ENCODE peak calls at places on chromosomes 11 and 22, in seven cellular contexts. E, U, W, M, R, D and N are unnamed samples.

GRCh38 chr11:93988912-93989311 is 32.2 kb upstream of the HEPHL1 start:
- DNase-seq in E (no peak), U (no peak), W (no peak), M (no peak), R (no peak), D (no peak), N (no peak)

GRCh38 chr11:31397239-31397834 is 27.7 kb downstream of the DNAJC24 start:
- DNase-seq in E (no peak), U (no peak), W (no peak), M (peak; percentile 5), R (no peak), D (peak; percentile 8), N (no peak)

GRCh38 chr11:120574881-120575280 is 63.3 kb downstream of the GRIK4 start:
- DNase-seq in E (no peak), U (no peak), W (no peak), M (no peak), R (no peak), D (no peak), N (no peak)

GRCh38 chr22:27472975-27473374 is 328.6 kb downstream of the MN1 start:
- DNase-seq in E (no peak), U (no peak), W (no peak), M (no peak), R (no peak), D (no peak), N (no peak)

GRCh38 chr11:133946541-133947297 is 10.0 kb downstream of the IGSF9B start:
- DNase-seq in E (no peak), U (peak; percentile 51), W (no peak), M (no peak), R (peak; percentile 50), D (no peak), N (no peak)

GRCh38 chr22:20552450-20552894 is 45.1 kb downstream of the MED15 start:
- DNase-seq in E (peak; percentile 94), U (peak; percentile 90), W (no peak), M (no peak), R (peak; percentile 75), D (no peak), N (no peak)

GRCh38 chr11:57779275-57779674 is 17.7 kb downstream of the CTNND1 start:
- DNase-seq in E (no peak), U (no peak), W (no peak), M (peak; percentile 41), R (no peak), D (no peak), N (no peak)

GRCh38 chr11:95678988-95679387 is 110.6 kb downstream of the FAM76B start:
- DNase-seq in E (no peak), U (no peak), W (no peak), M (no peak), R (no peak), D (no peak), N (no peak)

GRCh38 chr11:126607374-126607773 is 251.9 kb downstream of the ST3GAL4 start:
- DNase-seq in E (peak; percentile 62), U (no peak), W (no peak), M (peak; percentile 59), R (no peak), D (peak; percentile 68), N (peak; percentile 42)

GRCh38 chr11:34448223-34448994 is 9.7 kb downstream of the CAT start:
- DNase-seq in E (no peak), U (no peak), W (no peak), M (no peak), R (no peak), D (no peak), N (no peak)

GRCh38 chr11:94968334-94968958 is 4.9 kb downstream of the CWC15 start:
- DNase-seq in E (no peak), U (no peak), W (no peak), M (no peak), R (no peak), D (peak; percentile 26), N (no peak)

GRCh38 chr22:21632237-21632895 is at the start of gene CCDC116:
- DNase-seq in E (no peak), U (no peak), W (peak; percentile 38), M (no peak), R (no peak), D (no peak), N (no peak)

GRCh38 chr22:21631025-21631424 is 1.2 kb upstream of the YDJC start:
- DNase-seq in E (no peak), U (no peak), W (no peak), M (no peak), R (no peak), D (no peak), N (no peak)

GRCh38 chr22:21626735-21627469 is 2.9 kb downstream of the YDJC start:
- DNase-seq in E (no peak), U (no peak), W (no peak), M (no peak), R (no peak), D (no peak), N (no peak)

GRCh38 chr22:21628386-21629261 is 1.2 kb downstream of the YDJC start:
- DNase-seq in E (no peak), U (no peak), W (no peak), M (no peak), R (peak; percentile 58), D (no peak), N (no peak)

DNA sequence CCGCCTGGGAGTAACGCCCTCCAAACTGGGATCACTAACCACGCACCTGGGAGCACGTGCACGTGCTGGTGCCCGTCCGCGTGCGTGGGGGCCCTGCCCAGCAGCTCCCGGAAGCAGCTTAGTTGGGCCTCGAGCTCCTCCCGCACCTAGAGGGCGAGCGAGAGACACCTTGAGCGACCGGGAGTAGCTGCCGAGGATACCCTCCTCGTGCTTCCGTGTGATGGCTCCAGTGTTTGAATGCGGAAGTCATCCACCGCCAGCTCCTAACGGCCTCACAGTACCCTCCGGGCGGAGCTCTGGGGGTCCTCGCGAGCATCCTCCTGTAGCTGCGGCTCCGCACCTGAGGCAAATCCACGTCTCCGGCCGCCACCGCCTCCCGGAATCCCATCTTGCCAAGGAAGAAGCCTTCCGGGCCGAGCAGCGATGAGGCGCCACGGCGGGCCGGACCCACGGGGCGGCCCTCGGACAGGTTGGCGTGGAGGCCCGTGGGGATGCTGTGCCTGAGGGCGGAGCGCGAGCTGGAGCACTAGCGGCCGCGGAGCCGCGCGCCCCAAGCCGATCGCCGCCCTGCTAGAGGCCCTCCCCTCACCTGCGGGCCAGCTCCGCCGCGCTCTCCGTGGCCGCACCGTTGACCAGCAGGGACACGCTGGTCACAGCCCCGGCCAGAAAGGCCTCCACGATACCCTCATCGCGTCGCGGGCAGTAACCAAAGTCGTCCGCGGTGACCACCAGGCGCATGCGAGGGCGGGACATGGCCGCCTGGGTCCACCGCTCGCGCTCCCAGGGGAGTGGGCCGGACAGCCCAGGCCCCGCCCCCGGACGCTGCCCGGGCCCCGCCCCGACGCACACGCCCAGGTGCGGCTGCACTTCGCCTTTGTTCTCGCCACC is at the start of gene YDJC:
- DNase-seq in E (no peak), U (peak; percentile 93), W (peak; percentile 93), M (peak; percentile 76), R (peak; percentile 95), D (peak; percentile 81), N (peak; percentile 70)
- H3K27ac ChIP-seq in E (peak within 1 kb of the TSS; percentile 71), U (peak within 1 kb of the TSS; percentile 75), W (peak within 1 kb of the TSS; percentile 87), M (peak within 1 kb of the TSS; percentile 100), R (peak within 1 kb of the TSS; percentile 69), D (peak within 1 kb of the TSS; percentile 84), N (peak within 1 kb of the TSS; percentile 61)

GRCh38 chr11:5688482-5688881 is 1.1 kb upstream of the TRIM22 start:
- DNase-seq in E (no peak), U (no peak), W (no peak), M (no peak), R (no peak), D (no peak), N (no peak)
- H3K27ac ChIP-seq in E (peak overlapping the region; percentile 87), U (peak overlapping the region; percentile 90), W (peak overlapping the region; percentile 77), M (no peak overlapping the region), R (peak overlapping the region; percentile 92), D (no peak overlapping the region), N (no peak overlapping the region)

GRCh38 chr11:64276653-64277431 is 7.6 kb downstream of the BAD start:
- DNase-seq in E (no peak), U (no peak), W (no peak), M (peak; percentile 44), R (no peak), D (peak; percentile 86), N (no peak)
- H3K27ac ChIP-seq in E (no peak overlapping the region), U (no peak overlapping the region), W (no peak overlapping the region), M (peak overlapping the region; percentile 84), R (no peak overlapping the region), D (peak overlapping the region; percentile 98), N (no peak overlapping the region)

GRCh38 chr22:23522642-23523251 is 57.3 kb downstream of the IGLL1 start:
- DNase-seq in E (no peak), U (no peak), W (no peak), M (no peak), R (peak; percentile 67), D (no peak), N (no peak)
- H3K27ac ChIP-seq in E (peak overlapping the region; percentile 91), U (peak overlapping the region; percentile 94), W (no peak overlapping the region), M (peak overlapping the region; percentile 99), R (peak overlapping the region; percentile 97), D (no peak overlapping the region), N (no peak overlapping the region)

GRCh38 chr22:38734203-38735100 is 21.3 kb downstream of the SUN2 start:
- DNase-seq in E (no peak), U (peak; percentile 11), W (no peak), M (no peak), R (peak; percentile 42), D (no peak), N (no peak)
- H3K27ac ChIP-seq in E (peak overlapping the region; percentile 70), U (peak overlapping the region; percentile 84), W (peak overlapping the region; percentile 16), M (no peak overlapping the region), R (peak overlapping the region; percentile 71), D (peak overlapping the region; percentile 73), N (peak overlapping the region; percentile 74)

DNA sequence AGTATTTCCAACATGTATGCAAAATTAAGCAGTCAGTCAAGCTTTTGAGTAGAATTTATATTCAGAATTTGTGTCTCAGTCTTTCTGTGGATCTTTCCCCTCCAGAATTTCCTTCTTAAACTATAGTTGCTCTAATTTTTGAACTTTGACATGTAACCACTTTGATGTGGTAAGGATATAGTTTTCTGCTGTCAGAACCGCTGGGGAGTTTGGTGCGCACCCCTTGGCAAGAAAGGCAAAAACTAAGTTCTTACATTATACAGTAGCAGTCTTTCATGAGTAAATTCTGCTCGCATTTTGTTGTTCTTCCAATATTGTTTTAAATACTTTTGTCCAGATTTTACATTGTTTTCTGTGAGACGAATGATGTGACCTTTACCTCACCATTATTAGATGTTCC is 105.9 kb downstream of the TMEM135 start:
- DNase-seq in E (no peak), U (no peak), W (no peak), M (no peak), R (no peak), D (no peak), N (no peak)
- H3K27ac ChIP-seq in E (no peak overlapping the region), U (no peak overlapping the region), W (no peak overlapping the region), M (no peak overlapping the region), R (no peak overlapping the region), D (no peak overlapping the region), N (no peak overlapping the region)